ENCODE peak calls at places on chromosomes 7 and 10, in ten cellular contexts. One of them, this sample, is unnamed.

GRCh38 chr7:32336726-32337125 is 153.5 kb downstream of the LSM5 start:
- DNase-seq in fibroblast of the aortic adventitia: no peak
- DNase-seq in suprapubic skin: no peak
- DNase-seq in HepG2: no peak
- DNase-seq in ovary: no peak
- DNase-seq in bronchial epithelial cell: peak
- DNase-seq in GM12864: no peak
- DNase-seq in BJ: no peak
- DNase-seq in retinal pigment epithelial cell: no peak
- DNase-seq in Caco-2: no peak
- DNase-seq in this sample: no peak

GRCh38 chr10:105279101-105279500 is 638.0 kb downstream of the SORCS3 start:
- DNase-seq in BJ: no peak
- DNase-seq in suprapubic skin: no peak
- DNase-seq in Caco-2: no peak
- DNase-seq in retinal pigment epithelial cell: no peak
- DNase-seq in bronchial epithelial cell: no peak
- DNase-seq in ovary: no peak
- DNase-seq in GM12864: no peak
- DNase-seq in fibroblast of the aortic adventitia: no peak
- DNase-seq in HepG2: no peak
- DNase-seq in this sample: no peak

GRCh38 chr10:110045772-110046171 is 38.0 kb downstream of the ADD3 start:
- DNase-seq in GM12864: no peak
- DNase-seq in fibroblast of the aortic adventitia: no peak
- DNase-seq in retinal pigment epithelial cell: no peak
- DNase-seq in BJ: no peak
- DNase-seq in Caco-2: no peak
- DNase-seq in ovary: no peak
- DNase-seq in bronchial epithelial cell: no peak
- DNase-seq in suprapubic skin: no peak
- DNase-seq in HepG2: no peak
- DNase-seq in this sample: no peak

GRCh38 chr10:43808136-43808535 is 159.5 kb upstream of the ZNF32 start:
- DNase-seq in bronchial epithelial cell: no peak
- DNase-seq in ovary: no peak
- DNase-seq in fibroblast of the aortic adventitia: no peak
- DNase-seq in BJ: no peak
- DNase-seq in suprapubic skin: no peak
- DNase-seq in retinal pigment epithelial cell: no peak
- DNase-seq in Caco-2: no peak
- DNase-seq in GM12864: no peak
- DNase-seq in HepG2: no peak
- DNase-seq in this sample: no peak

GRCh38 chr10:124349231-124349992 is 69.3 kb downstream of the OAT start:
- DNase-seq in Caco-2: peak
- DNase-seq in BJ: no peak
- DNase-seq in ovary: no peak
- DNase-seq in bronchial epithelial cell: no peak
- DNase-seq in GM12864: no peak
- DNase-seq in HepG2: no peak
- DNase-seq in retinal pigment epithelial cell: no peak
- DNase-seq in suprapubic skin: no peak
- DNase-seq in fibroblast of the aortic adventitia: no peak
- DNase-seq in this sample: no peak

GRCh38 chr7:91683823-91684222 is 196.7 kb downstream of the MTERF1 start:
- DNase-seq in ovary: no peak
- DNase-seq in bronchial epithelial cell: peak
- DNase-seq in BJ: no peak
- DNase-seq in fibroblast of the aortic adventitia: peak
- DNase-seq in suprapubic skin: no peak
- DNase-seq in Caco-2: no peak
- DNase-seq in GM12864: no peak
- DNase-seq in HepG2: no peak
- DNase-seq in retinal pigment epithelial cell: peak
- DNase-seq in this sample: no peak

GRCh38 chr10:12333382-12334185 is 15.8 kb upstream of the CAMK1D start:
- DNase-seq in suprapubic skin: peak
- DNase-seq in retinal pigment epithelial cell: peak
- DNase-seq in GM12864: no peak
- DNase-seq in fibroblast of the aortic adventitia: peak
- DNase-seq in bronchial epithelial cell: peak
- DNase-seq in BJ: peak
- DNase-seq in HepG2: no peak
- DNase-seq in ovary: peak
- DNase-seq in Caco-2: no peak
- DNase-seq in this sample: peak

GRCh38 chr7:252981-253380 is 37.0 kb upstream of the FOXL3 start:
- DNase-seq in suprapubic skin: no peak
- DNase-seq in bronchial epithelial cell: no peak
- DNase-seq in HepG2: no peak
- DNase-seq in retinal pigment epithelial cell: no peak
- DNase-seq in GM12864: no peak
- DNase-seq in Caco-2: no peak
- DNase-seq in fibroblast of the aortic adventitia: no peak
- DNase-seq in BJ: no peak
- DNase-seq in ovary: no peak
- DNase-seq in this sample: no peak

GRCh38 chr10:38093816-38094157 is 350 bp upstream of the ZNF37A start:
- DNase-seq in fibroblast of the aortic adventitia: no peak
- DNase-seq in bronchial epithelial cell: no peak
- DNase-seq in BJ: no peak
- DNase-seq in GM12864: no peak
- DNase-seq in retinal pigment epithelial cell: no peak
- DNase-seq in Caco-2: peak
- DNase-seq in HepG2: no peak
- DNase-seq in suprapubic skin: no peak
- DNase-seq in ovary: no peak
- DNase-seq in this sample: no peak

GRCh38 chr10:25047902-25048301 is 31.5 kb downstream of the THNSL1 start:
- DNase-seq in Caco-2: no peak
- DNase-seq in retinal pigment epithelial cell: no peak
- DNase-seq in fibroblast of the aortic adventitia: peak
- DNase-seq in HepG2: no peak
- DNase-seq in suprapubic skin: no peak
- DNase-seq in BJ: peak
- DNase-seq in bronchial epithelial cell: peak
- DNase-seq in ovary: no peak
- DNase-seq in GM12864: no peak
- DNase-seq in this sample: no peak

GRCh38 chr7:40230086-40230485 is 95.3 kb downstream of the SUGCT start:
- DNase-seq in fibroblast of the aortic adventitia: peak
- DNase-seq in ovary: no peak
- DNase-seq in Caco-2: no peak
- DNase-seq in bronchial epithelial cell: no peak
- DNase-seq in GM12864: no peak
- DNase-seq in HepG2: no peak
- DNase-seq in BJ: no peak
- DNase-seq in suprapubic skin: no peak
- DNase-seq in retinal pigment epithelial cell: no peak
- DNase-seq in this sample: no peak

GRCh38 chr7:18399624-18400235 is 95.8 kb upstream of the HDAC9 start:
- DNase-seq in HepG2: no peak
- DNase-seq in fibroblast of the aortic adventitia: no peak
- DNase-seq in bronchial epithelial cell: no peak
- DNase-seq in BJ: no peak
- DNase-seq in Caco-2: no peak
- DNase-seq in suprapubic skin: no peak
- DNase-seq in GM12864: no peak
- DNase-seq in retinal pigment epithelial cell: no peak
- DNase-seq in ovary: no peak
- DNase-seq in this sample: no peak

DNA sequence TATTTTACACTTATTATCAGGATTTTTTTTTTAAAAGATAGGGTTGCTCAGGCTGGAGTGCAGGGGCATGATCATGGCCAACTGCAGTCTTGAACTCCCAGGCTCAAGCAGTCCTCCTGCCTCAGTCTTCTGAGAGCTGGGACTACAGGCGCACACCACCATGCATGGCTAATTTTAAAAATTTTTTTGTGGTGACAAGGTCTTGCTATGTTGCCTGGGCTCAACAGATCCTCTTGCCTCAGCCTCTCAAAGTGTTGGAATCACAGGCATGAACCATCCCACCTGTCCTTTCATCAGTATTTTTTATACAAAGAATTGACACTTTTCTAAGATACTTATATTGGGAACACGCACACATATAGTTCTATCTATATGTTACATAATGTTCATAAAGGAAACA is 99.3 kb downstream of the PIP4K2A start:
- DNase-seq in fibroblast of the aortic adventitia: no peak
- DNase-seq in ovary: no peak
- DNase-seq in retinal pigment epithelial cell: no peak
- DNase-seq in BJ: no peak
- DNase-seq in Caco-2: no peak
- DNase-seq in bronchial epithelial cell: no peak
- DNase-seq in HepG2: no peak
- DNase-seq in suprapubic skin: no peak
- DNase-seq in GM12864: no peak
- DNase-seq in this sample: no peak
- H3K4me3 ChIP-seq in fibroblast of the aortic adventitia: no peak
- H3K4me3 ChIP-seq in ovary: no peak
- H3K4me3 ChIP-seq in retinal pigment epithelial cell: no peak
- H3K4me3 ChIP-seq in BJ: no peak
- H3K4me3 ChIP-seq in Caco-2: no peak
- H3K4me3 ChIP-seq in bronchial epithelial cell: no peak
- H3K4me3 ChIP-seq in HepG2: no peak
- H3K4me3 ChIP-seq in suprapubic skin: no peak
- H3K4me3 ChIP-seq in GM12864: no peak
- H3K4me3 ChIP-seq in this sample: no peak

GRCh38 chr7:111953611-111954010 is 252.6 kb downstream of the DOCK4 start:
- DNase-seq in suprapubic skin: no peak
- DNase-seq in BJ: no peak
- DNase-seq in ovary: no peak
- DNase-seq in retinal pigment epithelial cell: no peak
- DNase-seq in bronchial epithelial cell: peak
- DNase-seq in GM12864: no peak
- DNase-seq in fibroblast of the aortic adventitia: peak
- DNase-seq in HepG2: peak
- DNase-seq in Caco-2: no peak
- DNase-seq in this sample: peak
- TF ChIP-seq CTCF in suprapubic skin: no peak
- TF ChIP-seq CTCF in BJ: no peak
- TF ChIP-seq CTCF in ovary: no peak
- TF ChIP-seq CTCF in retinal pigment epithelial cell: no peak
- TF ChIP-seq CTCF in bronchial epithelial cell: peak
- TF ChIP-seq CTCF in GM12864: no peak
- TF ChIP-seq CTCF in fibroblast of the aortic adventitia: no peak
- TF ChIP-seq CTCF in HepG2: peak
- TF ChIP-seq CTCF in Caco-2: no peak
- TF ChIP-seq CTCF in this sample: peak

GRCh38 chr7:99139031-99139430 is 4.9 kb downstream of the SMURF1 start:
- DNase-seq in bronchial epithelial cell: peak
- DNase-seq in HepG2: no peak
- DNase-seq in GM12864: no peak
- DNase-seq in Caco-2: no peak
- DNase-seq in retinal pigment epithelial cell: no peak
- DNase-seq in suprapubic skin: no peak
- DNase-seq in BJ: no peak
- DNase-seq in fibroblast of the aortic adventitia: peak
- DNase-seq in ovary: no peak
- DNase-seq in this sample: no peak

GRCh38 chr7:99141334-99141733 is 2.6 kb downstream of the SMURF1 start:
- DNase-seq in GM12864: no peak
- DNase-seq in retinal pigment epithelial cell: no peak
- DNase-seq in Caco-2: no peak
- DNase-seq in HepG2: no peak
- DNase-seq in fibroblast of the aortic adventitia: peak
- DNase-seq in BJ: no peak
- DNase-seq in ovary: no peak
- DNase-seq in suprapubic skin: no peak
- DNase-seq in bronchial epithelial cell: no peak
- DNase-seq in this sample: no peak

GRCh38 chr7:99142727-99143521 is 984 bp downstream of the SMURF1 start:
- DNase-seq in bronchial epithelial cell: peak
- DNase-seq in fibroblast of the aortic adventitia: peak
- DNase-seq in HepG2: peak
- DNase-seq in suprapubic skin: peak
- DNase-seq in ovary: peak
- DNase-seq in GM12864: peak
- DNase-seq in retinal pigment epithelial cell: peak
- DNase-seq in Caco-2: peak
- DNase-seq in BJ: peak
- DNase-seq in this sample: no peak

GRCh38 chr7:99141756-99142726 is 1.9 kb downstream of the SMURF1 start:
- DNase-seq in fibroblast of the aortic adventitia: peak
- DNase-seq in ovary: peak
- DNase-seq in bronchial epithelial cell: peak
- DNase-seq in GM12864: no peak
- DNase-seq in retinal pigment epithelial cell: no peak
- DNase-seq in suprapubic skin: peak
- DNase-seq in Caco-2: peak
- DNase-seq in BJ: no peak
- DNase-seq in HepG2: peak
- DNase-seq in this sample: no peak

DNA sequence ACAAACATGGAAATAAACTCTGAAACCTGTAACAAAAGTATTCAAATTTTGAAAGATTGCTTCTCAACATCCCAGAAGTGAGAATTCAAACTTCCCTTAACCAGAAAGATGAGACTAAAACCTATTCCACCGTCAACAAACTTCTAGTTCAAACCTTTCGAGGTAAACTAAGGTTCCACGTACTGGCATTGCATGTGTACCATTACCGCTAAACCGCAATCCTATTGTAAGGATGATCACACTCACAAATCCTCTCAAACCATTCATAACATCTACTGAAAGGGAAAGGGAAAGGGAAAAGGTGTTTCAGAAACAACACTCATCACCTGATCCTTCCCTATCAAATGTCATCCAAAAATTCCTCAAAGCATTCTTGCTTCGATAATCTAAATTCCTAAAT is 3.1 kb downstream of the SMURF1 start:
- DNase-seq in HepG2: no peak
- DNase-seq in BJ: no peak
- DNase-seq in ovary: no peak
- DNase-seq in retinal pigment epithelial cell: no peak
- DNase-seq in GM12864: no peak
- DNase-seq in bronchial epithelial cell: peak
- DNase-seq in suprapubic skin: no peak
- DNase-seq in fibroblast of the aortic adventitia: no peak
- DNase-seq in Caco-2: no peak
- DNase-seq in this sample: no peak
- H3K4me3 ChIP-seq in HepG2: peak
- H3K4me3 ChIP-seq in BJ: no peak
- H3K4me3 ChIP-seq in ovary: no peak
- H3K4me3 ChIP-seq in retinal pigment epithelial cell: peak
- H3K4me3 ChIP-seq in GM12864: no peak
- H3K4me3 ChIP-seq in bronchial epithelial cell: peak
- H3K4me3 ChIP-seq in suprapubic skin: peak
- H3K4me3 ChIP-seq in fibroblast of the aortic adventitia: peak
- H3K4me3 ChIP-seq in Caco-2: no peak
- H3K4me3 ChIP-seq in this sample: no peak

DNA sequence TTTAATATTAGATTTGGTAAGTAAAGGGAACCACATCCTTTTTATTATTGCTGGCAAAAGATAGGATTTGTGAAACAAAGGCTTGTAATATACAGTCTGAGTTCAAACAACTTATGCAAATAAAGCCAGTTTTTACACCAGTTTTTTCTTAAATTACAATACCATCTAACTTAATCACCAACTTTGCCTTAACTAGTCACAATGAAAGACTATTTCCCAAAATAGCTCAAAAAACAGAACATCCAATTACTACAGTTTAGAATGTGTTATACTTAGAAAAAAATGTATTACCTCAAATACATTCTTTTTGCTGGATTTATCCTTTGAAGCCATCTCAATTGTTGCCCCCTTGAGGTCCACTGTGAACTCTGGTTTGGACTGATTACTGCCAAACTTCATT is 108.5 kb downstream of the ARHGAP12 start:
- DNase-seq in HepG2: no peak
- DNase-seq in Caco-2: no peak
- DNase-seq in GM12864: no peak
- DNase-seq in ovary: no peak
- DNase-seq in fibroblast of the aortic adventitia: no peak
- DNase-seq in BJ: no peak
- DNase-seq in bronchial epithelial cell: no peak
- DNase-seq in suprapubic skin: no peak
- DNase-seq in retinal pigment epithelial cell: no peak
- DNase-seq in this sample: no peak
- TF ChIP-seq CTCF in HepG2: no peak
- TF ChIP-seq CTCF in Caco-2: no peak
- TF ChIP-seq CTCF in GM12864: no peak
- TF ChIP-seq CTCF in ovary: no peak
- TF ChIP-seq CTCF in fibroblast of the aortic adventitia: no peak
- TF ChIP-seq CTCF in BJ: no peak
- TF ChIP-seq CTCF in bronchial epithelial cell: no peak
- TF ChIP-seq CTCF in suprapubic skin: no peak
- TF ChIP-seq CTCF in retinal pigment epithelial cell: no peak
- TF ChIP-seq CTCF in this sample: no peak

This sample was measured in LNCaP clone FGC.